ENCODE peak calls at places on chromosomes 12 and 14, in eight cellular contexts. Y is right lobe of liver, J is lower lobe of right lung, K is GM12878, B is HCT116, A is GM23338, R is aorta, E is foreskin keratinocyte. X is an unnamed sample.

GRCh38 chr14:103538291-103539055 is 9.5 kb downstream of the TRMT61A start:
- ATAC-seq in J (no peak), E (no peak), R (no peak), Y (no peak), A (no peak), B (no peak), K (peak), X (no peak)

GRCh38 chr12:120590741-120591407 is 9.7 kb upstream of the POP5 start:
- ATAC-seq in B (peak), A (no peak), J (no peak), E (peak), R (no peak), Y (peak), K (no peak), X (no peak)

GRCh38 chr12:69540606-69541386 is 44.5 kb upstream of the CCT2 start:
- ATAC-seq in R (no peak), J (no peak), Y (no peak), E (no peak), A (no peak), B (no peak), K (no peak), X (no peak)

GRCh38 chr12:124947013-124947412 is 32.6 kb upstream of the UBC start:
- ATAC-seq in J (no peak), A (no peak), Y (no peak), K (no peak), R (no peak), B (no peak), E (no peak), X (no peak)

GRCh38 chr12:52395761-52396434 is 10.2 kb downstream of the KRT82 start:
- ATAC-seq in A (peak), E (peak), K (peak), J (peak), B (peak), R (no peak), Y (no peak), X (peak)

GRCh38 chr14:75521415-75522199 is 662 bp upstream of the BATF start:
- ATAC-seq in E (no peak), K (peak), B (no peak), Y (peak), A (no peak), J (peak), R (no peak), X (no peak)

GRCh38 chr12:125124320-125124966 is 59.2 kb downstream of the AACS start:
- ATAC-seq in B (no peak), K (no peak), R (no peak), E (peak), A (no peak), Y (no peak), J (peak), X (no peak)

GRCh38 chr12:53060064-53060720 is 10.3 kb downstream of the TNS2 start:
- ATAC-seq in E (no peak), J (no peak), B (no peak), A (no peak), R (no peak), Y (no peak), K (no peak), X (no peak)

GRCh38 chr12:124875803-124876132 is 12.1 kb upstream of the SCARB1 start:
- ATAC-seq in R (no peak), K (no peak), Y (peak), J (no peak), B (no peak), E (no peak), A (no peak), X (no peak)

GRCh38 chr14:30283822-30284446 is 275.0 kb upstream of the G2E3 start:
- ATAC-seq in A (peak), J (peak), E (peak), B (peak), R (no peak), Y (no peak), K (peak), X (no peak)

GRCh38 chr14:22955702-22956575 is 951 bp downstream of the HAUS4 start:
- ATAC-seq in Y (peak), K (no peak), B (no peak), E (peak), R (no peak), J (no peak), A (no peak), X (no peak)

GRCh38 chr12:59651230-59651920 is 55.5 kb downstream of the SLC16A7 start:
- ATAC-seq in A (no peak), Y (peak), J (peak), K (no peak), R (no peak), B (no peak), E (peak), X (no peak)

GRCh38 chr14:102057480-102058114 is 29.2 kb downstream of the HSP90AA1 start:
- ATAC-seq in B (no peak), A (peak), K (peak), Y (peak), R (no peak), E (peak), J (peak), X (no peak)

GRCh38 chr12:49251357-49251756 is 13.5 kb upstream of the TUBA1C start:
- ATAC-seq in K (no peak), J (no peak), E (no peak), B (no peak), Y (no peak), R (no peak), A (no peak), X (no peak)

GRCh38 chr14:38618514-38618913 is 362.6 kb upstream of the CLEC14A start:
- ATAC-seq in Y (no peak), J (no peak), E (no peak), R (no peak), K (no peak), A (no peak), B (peak), X (no peak)

GRCh38 chr12:6201775-6202292 is 1.6 kb downstream of the CD9 start:
- ATAC-seq in K (no peak), B (no peak), E (peak), R (no peak), A (no peak), Y (no peak), J (peak), X (no peak)

GRCh38 chr14:93128785-93129459 is 13.2 kb upstream of the ITPK1 start:
- ATAC-seq in B (no peak), A (no peak), K (no peak), Y (no peak), J (peak), R (peak), E (no peak), X (peak)

DNA sequence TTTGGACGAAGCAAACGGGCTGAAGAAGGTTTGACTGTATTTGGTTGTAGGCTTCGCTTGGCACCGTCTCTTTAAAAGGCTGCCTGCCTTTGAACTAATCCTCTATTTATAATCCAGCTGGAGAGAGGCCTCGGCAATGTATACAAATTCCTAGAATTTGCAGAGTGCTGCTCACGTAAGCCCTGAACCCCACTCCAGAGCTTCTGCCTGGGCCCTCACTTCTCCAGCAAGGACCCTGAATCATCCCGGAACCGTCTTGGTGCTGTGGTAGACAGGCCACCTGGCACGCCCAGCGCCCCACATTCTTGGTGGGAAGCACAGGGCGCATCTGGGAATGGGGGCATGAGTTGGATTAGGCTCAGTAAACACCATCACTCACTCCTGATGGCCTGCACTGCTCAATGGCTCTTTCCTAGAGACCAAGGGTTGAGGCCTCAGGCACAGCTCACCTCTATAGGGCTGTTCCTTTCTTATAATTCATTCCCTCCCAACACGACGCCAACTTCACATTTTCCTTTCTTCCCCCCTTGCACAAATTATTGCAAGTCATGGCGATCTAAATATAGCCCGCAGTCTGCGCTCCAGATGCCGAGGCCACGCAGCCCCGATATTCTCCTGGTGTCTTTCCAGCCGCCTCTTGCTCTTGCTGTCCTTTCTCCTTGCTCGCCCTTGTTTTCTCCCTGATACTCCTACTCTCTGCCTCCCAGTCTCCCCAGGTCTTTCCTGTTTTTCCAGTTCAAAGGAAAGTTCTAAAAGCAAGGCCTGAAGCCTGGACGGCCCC is 141.0 kb downstream of the ZFP36L1 start:
- ATAC-seq in R (no peak), K (no peak), E (no peak), B (no peak), A (no peak), Y (no peak), J (peak), X (peak)
- H3K27ac ChIP-seq in R (no peak), K (no peak), E (no peak), B (no peak), A (no peak), Y (peak), J (no peak), X (peak)

GRCh38 chr12:66004922-66005703 is 125.4 kb downstream of the LLPH start:
- ATAC-seq in K (peak), R (no peak), Y (no peak), J (no peak), E (no peak), B (no peak), A (no peak), X (no peak)
- H3K27ac ChIP-seq in K (no peak), R (no peak), Y (no peak), J (no peak), E (no peak), B (no peak), A (no peak), X (no peak)

GRCh38 chr12:62716037-62716436 is 218.9 kb downstream of the PPM1H start:
- ATAC-seq in R (no peak), A (no peak), Y (no peak), K (no peak), J (no peak), E (no peak), B (no peak), X (no peak)

GRCh38 chr12:62719027-62719426 is 215.9 kb downstream of the PPM1H start:
- ATAC-seq in R (no peak), A (no peak), K (no peak), J (no peak), B (no peak), E (no peak), Y (no peak), X (no peak)

GRCh38 chr12:62715086-62715786 is 219.7 kb downstream of the PPM1H start:
- ATAC-seq in Y (no peak), A (peak), J (no peak), R (peak), B (no peak), E (no peak), K (no peak), X (peak)

GRCh38 chr12:62717636-62718035 is 217.3 kb downstream of the PPM1H start:
- ATAC-seq in R (no peak), Y (no peak), B (no peak), A (no peak), E (no peak), K (no peak), J (no peak), X (no peak)

GRCh38 chr12:62716866-62717477 is 218.0 kb downstream of the PPM1H start:
- ATAC-seq in K (no peak), J (no peak), A (no peak), R (no peak), B (no peak), E (no peak), Y (no peak), X (no peak)
- H3K27ac ChIP-seq in K (no peak), J (no peak), A (no peak), R (no peak), B (no peak), E (no peak), Y (no peak), X (no peak)

DNA sequence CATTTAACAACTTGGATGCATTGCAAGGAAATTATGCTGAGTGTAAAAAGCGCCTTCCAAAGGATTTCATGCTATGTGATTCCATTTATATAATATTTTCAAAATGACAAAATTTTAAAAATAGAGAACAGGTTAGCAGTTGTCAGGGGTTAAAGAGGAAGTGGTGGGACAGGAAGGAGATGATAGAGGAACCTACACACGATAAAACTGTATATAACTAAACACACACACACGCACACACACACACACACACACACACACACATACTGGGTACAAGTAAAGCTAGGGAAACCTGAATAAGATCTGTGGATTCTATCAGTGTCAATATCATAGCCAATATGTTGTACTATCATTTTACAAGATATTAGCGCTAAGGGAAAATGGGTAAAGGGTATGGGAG is 17.2 kb downstream of the TTC9 start:
- ATAC-seq in B (no peak), J (no peak), Y (no peak), E (no peak), R (no peak), K (no peak), A (no peak), X (no peak)
- H3K27ac ChIP-seq in B (no peak), J (no peak), Y (no peak), E (no peak), R (no peak), K (peak), A (peak), X (no peak)

GRCh38 chr14:69700609-69701008 is 66.3 kb upstream of the SRSF5 start:
- ATAC-seq in K (no peak), B (no peak), E (no peak), Y (no peak), A (no peak), J (no peak), R (no peak), X (no peak)

GRCh38 chr14:69701269-69701668 is 65.7 kb upstream of the SRSF5 start:
- ATAC-seq in Y (no peak), E (no peak), R (no peak), A (no peak), K (no peak), B (no peak), J (no peak), X (no peak)

GRCh38 chr14:69698572-69698971 is 68.4 kb upstream of the SRSF5 start:
- ATAC-seq in E (no peak), R (no peak), A (no peak), B (no peak), J (no peak), Y (no peak), K (no peak), X (no peak)

GRCh38 chr14:69701857-69702256 is 65.1 kb upstream of the SRSF5 start:
- ATAC-seq in J (no peak), Y (peak), R (no peak), K (peak), A (no peak), B (no peak), E (no peak), X (no peak)

DNA sequence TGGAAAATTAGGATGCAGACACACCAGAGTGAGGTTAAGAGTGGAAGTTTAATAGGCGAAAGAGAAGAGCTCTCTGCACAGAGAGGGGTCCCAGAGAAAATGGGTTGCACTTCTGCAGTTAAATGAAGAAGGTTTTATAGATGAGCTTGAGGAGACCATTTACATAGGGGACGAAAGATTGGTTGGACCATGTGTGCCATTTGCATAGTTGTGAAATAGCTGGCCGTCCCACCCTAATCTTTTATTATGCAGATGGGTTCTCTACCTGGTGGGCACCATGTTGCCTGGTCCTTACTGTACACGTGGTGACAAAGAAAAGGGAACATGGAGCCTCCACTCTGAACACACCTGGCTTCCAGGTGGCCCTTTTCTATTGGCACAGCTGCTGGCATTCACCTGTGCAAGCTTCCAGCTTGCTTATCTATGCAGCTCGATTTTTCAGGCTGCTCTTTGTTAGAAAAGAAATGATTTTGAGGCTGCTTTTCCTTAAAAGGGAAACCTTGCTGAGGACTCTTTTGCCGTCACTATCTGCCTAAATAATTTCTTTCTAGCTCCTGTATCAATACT is 67.1 kb upstream of the SRSF5 start:
- ATAC-seq in B (no peak), J (no peak), Y (no peak), A (no peak), R (no peak), K (no peak), E (no peak), X (no peak)
- H3K27ac ChIP-seq in B (no peak), J (peak), Y (no peak), A (no peak), R (no peak), K (no peak), E (no peak), X (no peak)

DNA sequence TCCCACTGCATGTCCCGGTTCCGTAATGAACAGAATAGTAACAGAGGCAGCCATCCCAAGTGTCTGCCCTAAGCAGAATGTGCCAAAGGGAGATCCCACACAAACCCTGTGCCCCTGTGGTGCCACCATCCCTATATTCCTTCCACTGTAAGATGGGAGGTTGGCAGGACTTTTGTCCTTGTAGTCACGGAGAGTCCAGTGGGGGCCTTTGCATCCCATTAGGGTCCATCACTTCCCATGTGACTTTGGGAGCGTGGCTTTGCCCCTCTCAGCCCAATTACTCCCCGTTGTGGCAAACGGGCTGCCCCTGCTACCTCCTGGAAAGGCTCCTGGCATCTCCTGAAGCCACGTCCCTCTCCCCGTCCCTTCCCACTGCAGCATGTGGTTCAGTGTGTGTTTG is 189.5 kb upstream of the FKBP4 start:
- ATAC-seq in B (no peak), K (no peak), J (no peak), E (no peak), R (no peak), A (no peak), Y (no peak), X (no peak)
- H3K27ac ChIP-seq in B (no peak), K (no peak), J (no peak), E (no peak), R (no peak), A (no peak), Y (no peak), X (no peak)

GRCh38 chr12:93115646-93116045 is 186.6 kb upstream of the EEA1 start:
- ATAC-seq in B (no peak), A (no peak), Y (no peak), J (no peak), K (no peak), E (no peak), R (no peak), X (peak)

GRCh38 chr12:93113317-93114006 is 184.4 kb upstream of the EEA1 start:
- ATAC-seq in B (no peak), A (no peak), R (no peak), J (no peak), K (no peak), E (no peak), Y (no peak), X (no peak)

GRCh38 chr12:93116632-93117031 is 187.5 kb upstream of the EEA1 start:
- ATAC-seq in B (no peak), E (no peak), A (no peak), Y (no peak), K (no peak), R (no peak), J (peak), X (no peak)

GRCh38 chr12:93111791-93112208 is 182.7 kb upstream of the EEA1 start:
- ATAC-seq in E (peak), R (no peak), Y (no peak), B (no peak), K (no peak), A (no peak), J (no peak), X (no peak)

GRCh38 chr12:93115198-93115601 is 186.1 kb upstream of the EEA1 start:
- ATAC-seq in B (no peak), A (no peak), E (no peak), R (no peak), J (no peak), K (no peak), Y (no peak), X (peak)
- H3K27ac ChIP-seq in B (no peak), A (no peak), E (no peak), R (no peak), J (no peak), K (no peak), Y (no peak), X (peak)

DNA sequence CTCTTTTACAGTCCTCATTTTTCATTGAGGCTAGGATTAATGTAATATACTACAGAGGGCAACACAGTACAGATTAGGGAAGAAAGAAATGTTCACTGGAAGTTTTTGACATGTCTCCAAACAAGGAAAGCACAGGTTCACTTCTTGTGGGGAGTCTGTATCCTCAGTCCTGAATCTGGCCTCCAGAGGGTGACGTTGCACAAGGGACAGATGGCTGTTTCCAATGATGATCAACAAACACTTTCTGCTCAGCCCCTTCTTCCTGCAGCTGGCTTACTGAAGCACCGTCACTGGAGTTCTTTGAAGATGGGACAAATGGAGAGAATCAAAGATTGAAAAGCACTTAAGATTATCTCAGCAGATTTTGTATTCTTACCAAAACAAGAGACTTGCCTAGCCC is 123.3 kb upstream of the OR4E1 start:
- ATAC-seq in K (no peak), B (no peak), J (no peak), Y (no peak), R (no peak), E (no peak), A (peak), X (no peak)
- H3K27ac ChIP-seq in K (no peak), B (no peak), J (no peak), Y (no peak), R (no peak), E (no peak), A (no peak), X (no peak)

DNA sequence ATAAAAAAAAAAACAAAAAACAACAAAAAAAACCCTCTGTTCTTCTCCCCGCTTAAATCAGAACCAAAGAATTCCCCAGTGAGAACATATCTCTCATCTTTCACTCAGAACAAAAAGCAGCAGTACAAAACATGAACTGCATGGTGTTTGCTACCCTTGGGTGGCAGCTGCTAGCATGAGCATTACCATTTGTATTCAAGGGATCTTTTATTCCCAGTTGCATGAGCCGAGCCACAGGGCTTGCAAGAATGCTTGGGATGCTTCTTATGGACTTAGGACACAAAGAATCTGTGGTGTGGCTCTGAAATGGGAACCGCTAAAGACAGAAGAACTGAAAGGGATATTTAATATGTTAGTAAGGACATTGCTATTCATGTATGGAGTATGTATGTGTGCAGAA is 190.6 kb downstream of the TMX1 start:
- ATAC-seq in E (no peak), Y (peak), J (no peak), R (no peak), K (peak), B (no peak), A (peak), X (no peak)
- H3K27ac ChIP-seq in E (no peak), Y (no peak), J (no peak), R (no peak), K (no peak), B (no peak), A (no peak), X (peak)